ENCODE peak calls at places on chromosomes 4 and X, in five cellular contexts. One of them, this sample, is unnamed.

GRCh38 chr4:39970559-39971270 is 7.0 kb downstream of the PDS5A start:
- DNase-seq in GM20000: no peak
- DNase-seq in hippocampal formation: no peak
- DNase-seq in endothelial cell: no peak
- DNase-seq in stimulated activated CD4-positive, alpha-beta T cell treated with anti-CD3 and anti-CD28 coated beads, Interleukin-15, amount 100 ng/mL, for 24 hours: no peak
- DNase-seq in this sample: peak; percentile 61

GRCh38 chr4:48081196-48081595 is 52.9 kb downstream of the TXK start:
- DNase-seq in GM20000: no peak
- DNase-seq in hippocampal formation: no peak
- DNase-seq in endothelial cell: no peak
- DNase-seq in stimulated activated CD4-positive, alpha-beta T cell treated with anti-CD3 and anti-CD28 coated beads, Interleukin-15, amount 100 ng/mL, for 24 hours: no peak
- DNase-seq in this sample: no peak

GRCh38 chr4:53908661-53909078 is 155.7 kb downstream of the CHIC2 start:
- DNase-seq in GM20000: peak; percentile 41
- DNase-seq in hippocampal formation: no peak
- DNase-seq in endothelial cell: peak; percentile 19
- DNase-seq in stimulated activated CD4-positive, alpha-beta T cell treated with anti-CD3 and anti-CD28 coated beads, Interleukin-15, amount 100 ng/mL, for 24 hours: no peak
- DNase-seq in this sample: peak; percentile 65

GRCh38 chrX:151977923-151978322 is 3.4 kb upstream of the GABRE start:
- DNase-seq in GM20000: no peak
- DNase-seq in hippocampal formation: no peak
- DNase-seq in endothelial cell: no peak
- DNase-seq in stimulated activated CD4-positive, alpha-beta T cell treated with anti-CD3 and anti-CD28 coated beads, Interleukin-15, amount 100 ng/mL, for 24 hours: no peak
- DNase-seq in this sample: no peak

GRCh38 chr4:67393699-67394281 is 151.5 kb downstream of the CENPC start:
- DNase-seq in GM20000: peak; percentile 46
- DNase-seq in hippocampal formation: no peak
- DNase-seq in endothelial cell: peak; percentile 15
- DNase-seq in stimulated activated CD4-positive, alpha-beta T cell treated with anti-CD3 and anti-CD28 coated beads, Interleukin-15, amount 100 ng/mL, for 24 hours: peak; percentile 17
- DNase-seq in this sample: peak; percentile 61

GRCh38 chr4:1375051-1375721 is 28.2 kb downstream of the UVSSA start:
- DNase-seq in GM20000: no peak
- DNase-seq in hippocampal formation: no peak
- DNase-seq in endothelial cell: no peak
- DNase-seq in stimulated activated CD4-positive, alpha-beta T cell treated with anti-CD3 and anti-CD28 coated beads, Interleukin-15, amount 100 ng/mL, for 24 hours: no peak
- DNase-seq in this sample: no peak

GRCh38 chr4:41981456-41981855 is at the start of gene DCAF4L1:
- DNase-seq in GM20000: no peak
- DNase-seq in hippocampal formation: no peak
- DNase-seq in endothelial cell: peak; percentile 11
- DNase-seq in stimulated activated CD4-positive, alpha-beta T cell treated with anti-CD3 and anti-CD28 coated beads, Interleukin-15, amount 100 ng/mL, for 24 hours: no peak
- DNase-seq in this sample: no peak

GRCh38 chrX:131830400-131831184 is 192.5 kb upstream of the STK26 start:
- DNase-seq in GM20000: peak; percentile 49
- DNase-seq in hippocampal formation: peak; percentile 70
- DNase-seq in endothelial cell: peak; percentile 76
- DNase-seq in stimulated activated CD4-positive, alpha-beta T cell treated with anti-CD3 and anti-CD28 coated beads, Interleukin-15, amount 100 ng/mL, for 24 hours: peak; percentile 75
- DNase-seq in this sample: peak; percentile 85

GRCh38 chr4:23766334-23766733 is 123.5 kb downstream of the PPARGC1A start:
- DNase-seq in GM20000: no peak
- DNase-seq in hippocampal formation: no peak
- DNase-seq in endothelial cell: no peak
- DNase-seq in stimulated activated CD4-positive, alpha-beta T cell treated with anti-CD3 and anti-CD28 coated beads, Interleukin-15, amount 100 ng/mL, for 24 hours: no peak
- DNase-seq in this sample: no peak

This sample was measured in erythroblast.